ENCODE peak calls at places on chromosomes 1 and 21, in five cellular contexts. One of them, this sample, is unnamed.

GRCh38 chr1:228082260-228082974 is at the start of gene ARF1:
- DNase-seq in HFFc6: peak; percentile 82
- DNase-seq in activated CD4-positive, alpha-beta T cell treated with anti-CD3 and anti-CD28 coated beads, Interleukin-2, amount 50 U/mL, for 48 hours: peak; percentile 85
- DNase-seq in pulmonary artery endothelial cell: peak; percentile 79
- DNase-seq in NCI-H1694 treated with DMSO at 0.1 percent for 48 hours: peak; percentile 86
- DNase-seq in this sample: peak; percentile 96

GRCh38 chr21:35943752-35944151 is 116.6 kb downstream of the SETD4 start:
- DNase-seq in HFFc6: no peak
- DNase-seq in activated CD4-positive, alpha-beta T cell treated with anti-CD3 and anti-CD28 coated beads, Interleukin-2, amount 50 U/mL, for 48 hours: no peak
- DNase-seq in pulmonary artery endothelial cell: no peak
- DNase-seq in NCI-H1694 treated with DMSO at 0.1 percent for 48 hours: no peak
- DNase-seq in this sample: no peak

GRCh38 chr1:7538033-7538432 is 233.1 kb upstream of the VAMP3 start:
- DNase-seq in HFFc6: peak; percentile 25
- DNase-seq in activated CD4-positive, alpha-beta T cell treated with anti-CD3 and anti-CD28 coated beads, Interleukin-2, amount 50 U/mL, for 48 hours: no peak
- DNase-seq in pulmonary artery endothelial cell: no peak
- DNase-seq in NCI-H1694 treated with DMSO at 0.1 percent for 48 hours: no peak
- DNase-seq in this sample: no peak

GRCh38 chr1:236345728-236346127 is 48.4 kb upstream of the EDARADD start:
- DNase-seq in HFFc6: no peak
- DNase-seq in activated CD4-positive, alpha-beta T cell treated with anti-CD3 and anti-CD28 coated beads, Interleukin-2, amount 50 U/mL, for 48 hours: no peak
- DNase-seq in pulmonary artery endothelial cell: no peak
- DNase-seq in NCI-H1694 treated with DMSO at 0.1 percent for 48 hours: no peak
- DNase-seq in this sample: no peak

GRCh38 chr1:183909672-183910071 is 104.8 kb downstream of the RGL1 start:
- DNase-seq in HFFc6: no peak
- DNase-seq in activated CD4-positive, alpha-beta T cell treated with anti-CD3 and anti-CD28 coated beads, Interleukin-2, amount 50 U/mL, for 48 hours: no peak
- DNase-seq in pulmonary artery endothelial cell: no peak
- DNase-seq in NCI-H1694 treated with DMSO at 0.1 percent for 48 hours: no peak
- DNase-seq in this sample: no peak

GRCh38 chr1:30840904-30841598 is 67.5 kb downstream of the SDC3 start:
- DNase-seq in HFFc6: no peak
- DNase-seq in activated CD4-positive, alpha-beta T cell treated with anti-CD3 and anti-CD28 coated beads, Interleukin-2, amount 50 U/mL, for 48 hours: no peak
- DNase-seq in pulmonary artery endothelial cell: peak; percentile 95
- DNase-seq in NCI-H1694 treated with DMSO at 0.1 percent for 48 hours: no peak
- DNase-seq in this sample: no peak

GRCh38 chr1:12142891-12143630 is 23.7 kb upstream of the TNFRSF1B start:
- DNase-seq in HFFc6: no peak
- DNase-seq in activated CD4-positive, alpha-beta T cell treated with anti-CD3 and anti-CD28 coated beads, Interleukin-2, amount 50 U/mL, for 48 hours: no peak
- DNase-seq in pulmonary artery endothelial cell: no peak
- DNase-seq in NCI-H1694 treated with DMSO at 0.1 percent for 48 hours: no peak
- DNase-seq in this sample: no peak

GRCh38 chr1:46408356-46409062 is 14.4 kb downstream of the FAAH start:
- DNase-seq in HFFc6: peak; percentile 22
- DNase-seq in activated CD4-positive, alpha-beta T cell treated with anti-CD3 and anti-CD28 coated beads, Interleukin-2, amount 50 U/mL, for 48 hours: no peak
- DNase-seq in pulmonary artery endothelial cell: no peak
- DNase-seq in NCI-H1694 treated with DMSO at 0.1 percent for 48 hours: no peak
- DNase-seq in this sample: no peak

GRCh38 chr1:34781071-34781843 is at the start of gene GJB3:
- DNase-seq in HFFc6: no peak
- DNase-seq in activated CD4-positive, alpha-beta T cell treated with anti-CD3 and anti-CD28 coated beads, Interleukin-2, amount 50 U/mL, for 48 hours: no peak
- DNase-seq in pulmonary artery endothelial cell: no peak
- DNase-seq in NCI-H1694 treated with DMSO at 0.1 percent for 48 hours: no peak
- DNase-seq in this sample: no peak

GRCh38 chr1:111851552-111851951 is 95.9 kb downstream of the DDX20 start:
- DNase-seq in HFFc6: no peak
- DNase-seq in activated CD4-positive, alpha-beta T cell treated with anti-CD3 and anti-CD28 coated beads, Interleukin-2, amount 50 U/mL, for 48 hours: no peak
- DNase-seq in pulmonary artery endothelial cell: no peak
- DNase-seq in NCI-H1694 treated with DMSO at 0.1 percent for 48 hours: peak; percentile 38
- DNase-seq in this sample: no peak

GRCh38 chr1:42165511-42166210 is 1.1 kb upstream of the GUCA2A start:
- DNase-seq in HFFc6: peak; percentile 79
- DNase-seq in activated CD4-positive, alpha-beta T cell treated with anti-CD3 and anti-CD28 coated beads, Interleukin-2, amount 50 U/mL, for 48 hours: no peak
- DNase-seq in pulmonary artery endothelial cell: no peak
- DNase-seq in NCI-H1694 treated with DMSO at 0.1 percent for 48 hours: no peak
- DNase-seq in this sample: no peak

GRCh38 chr1:10601342-10602060 is 126.8 kb downstream of the PEX14 start:
- DNase-seq in HFFc6: no peak
- DNase-seq in activated CD4-positive, alpha-beta T cell treated with anti-CD3 and anti-CD28 coated beads, Interleukin-2, amount 50 U/mL, for 48 hours: no peak
- DNase-seq in pulmonary artery endothelial cell: no peak
- DNase-seq in NCI-H1694 treated with DMSO at 0.1 percent for 48 hours: no peak
- DNase-seq in this sample: no peak

GRCh38 chr21:16942703-16943102 is 570.1 kb upstream of the CXADR start:
- DNase-seq in HFFc6: no peak
- DNase-seq in activated CD4-positive, alpha-beta T cell treated with anti-CD3 and anti-CD28 coated beads, Interleukin-2, amount 50 U/mL, for 48 hours: no peak
- DNase-seq in pulmonary artery endothelial cell: no peak
- DNase-seq in NCI-H1694 treated with DMSO at 0.1 percent for 48 hours: no peak
- DNase-seq in this sample: no peak

GRCh38 chr1:21963477-21964217 is 13.2 kb upstream of the CELA3B start:
- DNase-seq in HFFc6: peak; percentile 61
- DNase-seq in activated CD4-positive, alpha-beta T cell treated with anti-CD3 and anti-CD28 coated beads, Interleukin-2, amount 50 U/mL, for 48 hours: peak; percentile 88
- DNase-seq in pulmonary artery endothelial cell: no peak
- DNase-seq in NCI-H1694 treated with DMSO at 0.1 percent for 48 hours: peak; percentile 20
- DNase-seq in this sample: peak; percentile 67

GRCh38 chr1:91555074-91555730 is 54.6 kb downstream of the CDC7 start:
- DNase-seq in HFFc6: peak; percentile 16
- DNase-seq in activated CD4-positive, alpha-beta T cell treated with anti-CD3 and anti-CD28 coated beads, Interleukin-2, amount 50 U/mL, for 48 hours: no peak
- DNase-seq in pulmonary artery endothelial cell: no peak
- DNase-seq in NCI-H1694 treated with DMSO at 0.1 percent for 48 hours: no peak
- DNase-seq in this sample: no peak

GRCh38 chr1:32948905-32949304 is 15.7 kb downstream of the RNF19B start:
- DNase-seq in HFFc6: no peak
- DNase-seq in activated CD4-positive, alpha-beta T cell treated with anti-CD3 and anti-CD28 coated beads, Interleukin-2, amount 50 U/mL, for 48 hours: no peak
- DNase-seq in pulmonary artery endothelial cell: no peak
- DNase-seq in NCI-H1694 treated with DMSO at 0.1 percent for 48 hours: no peak
- DNase-seq in this sample: no peak

GRCh38 chr1:235781807-235782206 is 84.9 kb downstream of the LYST start:
- DNase-seq in HFFc6: no peak
- DNase-seq in activated CD4-positive, alpha-beta T cell treated with anti-CD3 and anti-CD28 coated beads, Interleukin-2, amount 50 U/mL, for 48 hours: no peak
- DNase-seq in pulmonary artery endothelial cell: no peak
- DNase-seq in NCI-H1694 treated with DMSO at 0.1 percent for 48 hours: no peak
- DNase-seq in this sample: no peak

GRCh38 chr1:77834771-77835334 is 53.6 kb upstream of the NEXN start:
- DNase-seq in HFFc6: peak; percentile 60
- DNase-seq in activated CD4-positive, alpha-beta T cell treated with anti-CD3 and anti-CD28 coated beads, Interleukin-2, amount 50 U/mL, for 48 hours: no peak
- DNase-seq in pulmonary artery endothelial cell: no peak
- DNase-seq in NCI-H1694 treated with DMSO at 0.1 percent for 48 hours: no peak
- DNase-seq in this sample: no peak

GRCh38 chr1:31244326-31244725 is 4.6 kb upstream of the NKAIN1 start:
- DNase-seq in HFFc6: peak; percentile 5
- DNase-seq in activated CD4-positive, alpha-beta T cell treated with anti-CD3 and anti-CD28 coated beads, Interleukin-2, amount 50 U/mL, for 48 hours: no peak
- DNase-seq in pulmonary artery endothelial cell: no peak
- DNase-seq in NCI-H1694 treated with DMSO at 0.1 percent for 48 hours: no peak
- DNase-seq in this sample: no peak

GRCh38 chr1:25443030-25443699 is 12.5 kb downstream of the MACO1 start:
- DNase-seq in HFFc6: no peak
- DNase-seq in activated CD4-positive, alpha-beta T cell treated with anti-CD3 and anti-CD28 coated beads, Interleukin-2, amount 50 U/mL, for 48 hours: no peak
- DNase-seq in pulmonary artery endothelial cell: no peak
- DNase-seq in NCI-H1694 treated with DMSO at 0.1 percent for 48 hours: no peak
- DNase-seq in this sample: no peak

GRCh38 chr21:45209685-45210284 is 77.9 kb downstream of the POFUT2 start:
- DNase-seq in HFFc6: no peak
- DNase-seq in activated CD4-positive, alpha-beta T cell treated with anti-CD3 and anti-CD28 coated beads, Interleukin-2, amount 50 U/mL, for 48 hours: no peak
- DNase-seq in pulmonary artery endothelial cell: no peak
- DNase-seq in NCI-H1694 treated with DMSO at 0.1 percent for 48 hours: no peak
- DNase-seq in this sample: peak; percentile 16

GRCh38 chr1:177969109-177969508 is 749 bp downstream of the SEC16B start:
- DNase-seq in HFFc6: no peak
- DNase-seq in activated CD4-positive, alpha-beta T cell treated with anti-CD3 and anti-CD28 coated beads, Interleukin-2, amount 50 U/mL, for 48 hours: no peak
- DNase-seq in pulmonary artery endothelial cell: no peak
- DNase-seq in NCI-H1694 treated with DMSO at 0.1 percent for 48 hours: no peak
- DNase-seq in this sample: no peak

GRCh38 chr21:34020005-34020847 is 53.2 kb upstream of the MRPS6 start:
- DNase-seq in HFFc6: no peak
- DNase-seq in activated CD4-positive, alpha-beta T cell treated with anti-CD3 and anti-CD28 coated beads, Interleukin-2, amount 50 U/mL, for 48 hours: no peak
- DNase-seq in pulmonary artery endothelial cell: no peak
- DNase-seq in NCI-H1694 treated with DMSO at 0.1 percent for 48 hours: peak; percentile 99
- DNase-seq in this sample: no peak

This sample was measured in midbrain.